ENCODE peak calls at places on chromosome 5, in six cellular contexts. E, S, W, P, Q and D are unnamed samples.
A peak's percentile ranks its signal among the peaks of the same experiment; 100 is the strongest.

GRCh38 chr5:147855774-147856069 is 22.8 kb upstream of the SCGB3A2 start:
- DNase-seq in E (no peak), S (no peak), W (no peak), P (no peak), Q (no peak), D (no peak)

GRCh38 chr5:165202144-165202910 is 1696.9 kb downstream of the MAT2B start:
- DNase-seq in E (no peak), S (no peak), W (peak; percentile 10), P (no peak), Q (no peak), D (no peak)

GRCh38 chr5:56479701-56480304 is 246.7 kb upstream of the ANKRD55 start:
- DNase-seq in E (peak; percentile 33), S (no peak), W (no peak), P (no peak), Q (no peak), D (no peak)

GRCh38 chr5:99621772-99622681 is 693.2 kb upstream of the CHD1 start:
- DNase-seq in E (no peak), S (no peak), W (no peak), P (no peak), Q (no peak), D (no peak)

GRCh38 chr5:131532016-131532640 is 102.9 kb downstream of the RAPGEF6 start:
- DNase-seq in E (no peak), S (no peak), W (no peak), P (no peak), Q (no peak), D (no peak)

GRCh38 chr5:139494832-139495231 is 12.3 kb upstream of the STING1 start:
- DNase-seq in E (no peak), S (peak; percentile 56), W (peak; percentile 58), P (no peak), Q (no peak), D (no peak)

GRCh38 chr5:133928690-133929393 is 39.6 kb downstream of the C5orf15 start:
- DNase-seq in E (no peak), S (no peak), W (no peak), P (no peak), Q (no peak), D (no peak)

GRCh38 chr5:137122075-137122474 is 377.1 kb downstream of the SPOCK1 start:
- DNase-seq in E (no peak), S (no peak), W (peak; percentile 34), P (no peak), Q (no peak), D (no peak)

GRCh38 chr5:43675357-43675756 is 72.4 kb downstream of the NNT start:
- DNase-seq in E (no peak), S (no peak), W (no peak), P (no peak), Q (no peak), D (no peak)

GRCh38 chr5:43428034-43428712 is 16.0 kb upstream of the CCL28 start:
- DNase-seq in E (peak; percentile 79), S (peak; percentile 45), W (peak; percentile 43), P (no peak), Q (no peak), D (no peak)

GRCh38 chr5:58456486-58456885 is 3.4 kb downstream of the PLK2 start:
- DNase-seq in E (no peak), S (no peak), W (no peak), P (no peak), Q (no peak), D (no peak)
- H3K18ac ChIP-seq in E (no peak overlapping the region), S (no peak overlapping the region), W (no peak overlapping the region), P (no peak overlapping the region), Q (no peak overlapping the region), D (no peak overlapping the region)

DNA sequence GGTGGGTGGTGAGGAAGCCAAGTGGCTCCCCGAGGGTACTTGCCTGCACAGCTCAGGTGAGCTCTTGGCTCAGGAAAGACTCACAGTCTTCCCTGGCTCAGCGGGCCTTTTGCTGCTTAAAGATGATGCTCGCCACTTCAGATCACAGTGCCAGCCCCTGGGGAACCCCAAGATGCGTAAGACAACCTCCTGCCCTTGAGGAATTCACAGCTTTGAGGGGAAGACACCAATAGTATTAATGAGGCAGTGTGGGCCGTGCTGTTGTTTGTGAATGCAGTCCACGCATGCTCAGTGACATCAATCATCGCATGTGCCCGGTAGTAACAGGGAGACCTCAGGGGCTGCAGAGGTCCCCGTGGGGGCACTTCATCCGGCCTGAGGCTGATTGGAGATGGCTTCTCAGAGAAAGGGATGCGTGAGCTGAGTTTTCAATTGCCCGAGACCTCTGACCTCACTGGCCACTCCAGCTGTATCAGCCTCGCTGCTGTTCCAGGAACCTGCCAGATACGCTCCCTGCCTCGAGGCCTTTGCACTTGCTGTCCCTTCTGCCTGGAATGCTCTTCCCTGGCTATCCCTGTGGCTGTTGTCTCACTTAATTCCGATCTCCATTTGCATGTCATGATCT is 36.9 kb downstream of the ERGIC1 start:
- DNase-seq in E (no peak), S (peak; percentile 85), W (no peak), P (peak; percentile 61), Q (no peak), D (no peak)
- H3K4me3 ChIP-seq in E (no peak overlapping the region), S (no peak overlapping the region), W (no peak overlapping the region), P (no peak overlapping the region), Q (no peak overlapping the region), D (no peak overlapping the region)

GRCh38 chr5:68000805-68001204 is 214.8 kb upstream of the PIK3R1 start:
- DNase-seq in E (no peak), S (no peak), W (no peak), P (no peak), Q (no peak), D (no peak)

GRCh38 chr5:67996596-67996995 is 219.0 kb upstream of the PIK3R1 start:
- DNase-seq in E (no peak), S (no peak), W (no peak), P (no peak), Q (no peak), D (no peak)

GRCh38 chr5:67997148-67997547 is 218.4 kb upstream of the PIK3R1 start:
- DNase-seq in E (no peak), S (no peak), W (no peak), P (no peak), Q (no peak), D (no peak)

GRCh38 chr5:67997892-67998457 is 217.6 kb upstream of the PIK3R1 start:
- DNase-seq in E (no peak), S (no peak), W (no peak), P (no peak), Q (no peak), D (no peak)

GRCh38 chr5:67998709-67999251 is 216.8 kb upstream of the PIK3R1 start:
- DNase-seq in E (peak; percentile 24), S (peak; percentile 91), W (peak; percentile 38), P (peak; percentile 65), Q (no peak), D (no peak)
- H2AK5ac ChIP-seq in E (no peak overlapping the region), S (no peak overlapping the region), W (no peak overlapping the region), P (no peak overlapping the region), Q (no peak overlapping the region), D (no peak overlapping the region)

GRCh38 chr5:73304381-73304780 is 131.4 kb downstream of the TMEM174 start:
- DNase-seq in E (no peak), S (no peak), W (no peak), P (no peak), Q (no peak), D (no peak)

GRCh38 chr5:73305386-73305785 is 132.4 kb downstream of the TMEM174 start:
- DNase-seq in E (no peak), S (no peak), W (no peak), P (no peak), Q (no peak), D (no peak)

GRCh38 chr5:73301208-73302088 is 128.5 kb downstream of the TMEM174 start:
- DNase-seq in E (peak; percentile 27), S (no peak), W (no peak), P (no peak), Q (no peak), D (peak; percentile 8)

GRCh38 chr5:73302797-73303138 is 129.8 kb downstream of the TMEM174 start:
- DNase-seq in E (no peak), S (no peak), W (no peak), P (no peak), Q (no peak), D (no peak)

GRCh38 chr5:73303139-73304079 is 130.4 kb downstream of the TMEM174 start:
- DNase-seq in E (peak; percentile 80), S (no peak), W (no peak), P (no peak), Q (no peak), D (peak; percentile 31)
- H3K18ac ChIP-seq in E (no peak overlapping the region), S (peak overlapping the region; percentile 26), W (no peak overlapping the region), P (peak overlapping the region; percentile 31), Q (peak overlapping the region; percentile 82), D (peak overlapping the region; percentile 44)

DNA sequence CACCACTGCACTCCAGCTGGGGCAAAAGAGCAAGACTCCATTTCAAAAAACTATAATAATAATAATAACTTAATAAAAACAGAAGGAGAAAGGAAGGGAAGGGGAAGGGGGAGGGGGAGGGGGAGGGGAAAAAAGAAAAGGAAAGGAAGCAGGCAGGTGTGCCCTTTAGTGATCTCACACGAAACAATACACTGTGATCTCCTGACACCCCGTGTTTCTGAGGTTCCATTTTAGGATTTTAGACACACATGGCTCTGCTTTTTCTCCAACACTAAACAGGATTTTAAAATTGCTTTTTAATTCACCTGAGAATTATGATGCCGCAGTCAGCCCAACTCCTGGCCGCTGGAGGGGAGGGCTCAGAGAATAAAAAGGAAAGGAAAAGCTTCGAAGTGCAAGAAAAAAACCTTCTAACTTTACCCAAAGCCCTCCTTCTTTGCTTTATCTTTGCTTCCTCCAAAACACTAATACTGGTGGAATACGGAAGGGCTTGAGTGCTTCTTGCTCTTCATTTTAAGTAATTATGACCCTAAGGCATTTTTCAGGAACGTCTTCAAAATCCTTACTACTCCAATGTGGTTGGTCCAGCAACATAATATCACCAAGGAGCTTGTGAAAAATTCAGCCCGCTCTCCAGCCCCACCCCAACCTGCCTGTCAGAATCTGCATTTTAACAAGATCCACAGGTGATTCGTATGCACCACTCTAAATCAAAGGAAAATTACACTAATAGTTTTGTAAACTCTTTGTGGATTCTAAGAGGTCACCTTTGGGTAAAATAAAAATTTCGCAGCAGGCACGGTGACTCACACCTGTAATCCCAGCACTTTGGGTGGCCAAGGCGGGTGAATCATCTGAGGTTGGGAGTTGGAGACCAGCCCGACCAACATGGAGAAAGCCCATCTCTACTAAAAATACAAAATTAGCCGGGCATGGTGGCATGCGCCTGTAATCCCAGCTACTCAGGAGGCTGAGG is 66.0 kb downstream of the MYO10 start:
- DNase-seq in E (no peak), S (peak; percentile 41), W (peak; percentile 69), P (peak; percentile 64), Q (no peak), D (no peak)
- H3K4me3 ChIP-seq in E (no peak overlapping the region), S (no peak overlapping the region), W (no peak overlapping the region), P (no peak overlapping the region), Q (no peak overlapping the region), D (no peak overlapping the region)

DNA sequence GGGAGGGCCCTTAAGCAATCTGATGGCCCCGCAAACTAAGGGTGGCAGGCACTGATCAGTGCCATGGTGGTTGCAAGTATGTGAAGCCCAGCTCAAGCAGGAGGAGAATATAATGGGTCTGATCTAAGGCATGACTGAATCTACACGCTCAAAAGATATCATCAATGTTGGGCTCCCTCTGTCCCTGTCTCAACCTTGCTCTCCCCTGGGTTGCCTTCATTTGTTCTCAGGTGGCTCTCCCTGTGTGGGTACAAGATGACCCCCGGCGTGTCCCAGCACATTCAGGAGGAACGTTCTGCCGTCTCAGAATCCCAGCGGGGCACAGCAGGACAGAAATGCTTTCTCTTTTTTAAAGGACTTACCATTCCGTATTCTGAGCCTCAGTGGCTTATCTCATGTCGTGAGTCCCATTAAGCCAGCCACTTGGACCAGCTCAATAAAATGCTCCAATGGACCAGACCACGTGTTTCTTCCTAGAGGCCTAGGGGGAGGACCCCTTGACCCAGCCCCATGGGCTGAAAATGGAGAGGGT is 12.0 kb upstream of the RNF130 start:
- DNase-seq in E (peak; percentile 62), S (no peak), W (no peak), P (no peak), Q (no peak), D (no peak)
- H2AK5ac ChIP-seq in E (peak overlapping the region; percentile 69), S (no peak overlapping the region), W (no peak overlapping the region), P (no peak overlapping the region), Q (peak overlapping the region; percentile 99), D (peak overlapping the region; percentile 76)